ENCODE peak calls at places on chromosomes 11 and 22, in ten cellular contexts. V is left lung, U is A549, H is lower leg skin, N is upper lobe of right lung, D is GM10248, O is AG04450, Z is Calu3, C is retinal pigment epithelial cell, J is AG04449. K is an unnamed sample.

GRCh38 chr22:25062378-25063095 is 110.0 kb downstream of the KIAA1671 start:
- DNase-seq in V (no peak), U (no peak), C (no peak), D (no peak), H (no peak), Z (no peak), N (no peak), J (no peak), O (no peak), K (no peak)

GRCh38 chr11:76131142-76131541 is 75.2 kb downstream of the WNT11 start:
- DNase-seq in C (no peak), D (no peak), U (no peak), H (no peak), J (no peak), Z (no peak), O (no peak), N (no peak), V (no peak), K (no peak)

GRCh38 chr11:94794287-94795168 is 26.4 kb downstream of the AMOTL1 start:
- DNase-seq in C (peak; percentile 87), U (no peak), Z (peak; percentile 33), J (peak; percentile 91), N (peak; percentile 73), D (no peak), H (no peak), V (peak; percentile 52), O (peak; percentile 89), K (no peak)

GRCh38 chr22:44892803-44893730 is 116.7 kb downstream of the PHF21B start:
- DNase-seq in Z (no peak), U (no peak), O (no peak), D (no peak), C (no peak), V (no peak), N (peak; percentile 57), H (peak; percentile 68), J (no peak), K (no peak)

GRCh38 chr11:41301023-41301422 is 158.4 kb downstream of the LRRC4C start:
- DNase-seq in V (no peak), N (no peak), D (no peak), O (no peak), J (no peak), U (no peak), H (no peak), Z (no peak), C (peak; percentile 49), K (no peak)

GRCh38 chr22:47419239-47419638 is 656.8 kb downstream of the TBC1D22A start:
- DNase-seq in C (no peak), N (no peak), Z (no peak), H (no peak), O (no peak), J (no peak), V (no peak), U (no peak), D (no peak), K (no peak)

GRCh38 chr11:119589011-119589410 is 140.0 kb downstream of the NECTIN1 start:
- DNase-seq in H (no peak), J (no peak), O (no peak), C (no peak), V (no peak), N (no peak), D (no peak), Z (no peak), U (no peak), K (no peak)

GRCh38 chr11:39365809-39366436 is 2093.5 kb downstream of the LRRC4C start:
- DNase-seq in Z (no peak), J (no peak), D (no peak), C (no peak), N (no peak), U (no peak), V (no peak), O (no peak), H (no peak), K (no peak)

GRCh38 chr22:21448627-21449416 is 18.4 kb upstream of the TMEM191C start:
- DNase-seq in Z (no peak), J (no peak), U (no peak), V (no peak), C (no peak), N (peak; percentile 44), H (peak; percentile 79), D (no peak), O (no peak), K (peak; percentile 58)

GRCh38 chr22:40463727-40464126 is 93.3 kb downstream of the SGSM3 start:
- DNase-seq in H (no peak), C (no peak), O (no peak), D (peak; percentile 36), Z (no peak), U (no peak), N (no peak), J (no peak), V (no peak), K (no peak)

GRCh38 chr11:47860526-47860925 is 12.4 kb upstream of the NUP160 start:
- DNase-seq in D (no peak), C (no peak), N (no peak), Z (no peak), V (no peak), J (no peak), U (no peak), O (no peak), H (no peak), K (no peak)

GRCh38 chr11:47566166-47566546 is 757 bp downstream of the PTPMT1 start:
- DNase-seq in U (no peak), V (no peak), C (no peak), D (no peak), J (no peak), N (no peak), O (no peak), Z (no peak), H (peak; percentile 76), K (no peak)

GRCh38 chr11:126862664-126863247 is 137.8 kb downstream of the KIRREL3 start:
- DNase-seq in J (no peak), O (no peak), D (no peak), V (no peak), Z (no peak), H (no peak), C (no peak), N (no peak), U (no peak), K (peak; percentile 43)
- TF ChIP-seq CTCF in J (peak; percentile 2), O (no peak), D (no peak), V (no peak), Z (no peak), H (no peak), C (no peak), N (no peak), U (no peak), K (no peak)

DNA sequence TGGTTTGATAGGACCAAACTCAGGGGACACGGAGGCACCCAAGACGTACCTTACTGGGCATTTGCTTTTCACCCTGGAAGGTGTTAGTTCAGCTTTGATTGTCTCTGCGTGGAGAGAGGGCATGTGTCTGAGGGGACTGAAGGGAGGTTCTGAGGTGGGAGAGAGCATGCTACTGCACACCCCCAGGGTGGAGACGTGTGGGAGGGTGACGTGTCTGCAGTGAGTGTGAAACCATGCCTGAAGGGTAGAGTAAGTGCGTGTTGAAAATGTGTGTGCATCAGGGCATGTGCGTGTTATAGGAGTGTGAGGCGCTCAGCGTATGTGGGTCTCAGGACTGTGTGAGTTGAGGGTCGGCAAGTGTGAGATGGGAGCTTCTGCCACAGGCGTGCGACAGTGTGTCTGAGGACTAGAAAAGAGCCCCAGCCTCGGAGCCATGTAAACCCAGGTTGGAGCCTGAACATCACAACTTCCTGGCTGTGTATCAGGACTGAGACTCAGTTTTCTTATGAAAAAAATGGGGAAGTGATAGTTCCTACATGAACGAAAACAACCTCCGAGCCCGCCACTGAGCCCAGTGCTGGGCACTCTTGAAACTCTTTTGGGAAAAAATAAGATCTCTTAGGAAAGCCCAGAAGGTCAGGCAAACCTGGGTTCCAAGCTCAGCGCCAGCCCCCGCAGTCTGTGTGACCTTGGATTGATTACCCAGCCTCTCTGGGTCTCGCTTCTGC is 11.8 kb upstream of the KCNJ11 start:
- DNase-seq in U (no peak), Z (no peak), O (no peak), V (no peak), C (no peak), N (no peak), J (no peak), D (no peak), H (no peak), K (no peak)
- TF ChIP-seq CTCF in U (no peak), Z (no peak), O (no peak), V (no peak), C (no peak), N (no peak), J (no peak), D (no peak), H (no peak), K (no peak)

DNA sequence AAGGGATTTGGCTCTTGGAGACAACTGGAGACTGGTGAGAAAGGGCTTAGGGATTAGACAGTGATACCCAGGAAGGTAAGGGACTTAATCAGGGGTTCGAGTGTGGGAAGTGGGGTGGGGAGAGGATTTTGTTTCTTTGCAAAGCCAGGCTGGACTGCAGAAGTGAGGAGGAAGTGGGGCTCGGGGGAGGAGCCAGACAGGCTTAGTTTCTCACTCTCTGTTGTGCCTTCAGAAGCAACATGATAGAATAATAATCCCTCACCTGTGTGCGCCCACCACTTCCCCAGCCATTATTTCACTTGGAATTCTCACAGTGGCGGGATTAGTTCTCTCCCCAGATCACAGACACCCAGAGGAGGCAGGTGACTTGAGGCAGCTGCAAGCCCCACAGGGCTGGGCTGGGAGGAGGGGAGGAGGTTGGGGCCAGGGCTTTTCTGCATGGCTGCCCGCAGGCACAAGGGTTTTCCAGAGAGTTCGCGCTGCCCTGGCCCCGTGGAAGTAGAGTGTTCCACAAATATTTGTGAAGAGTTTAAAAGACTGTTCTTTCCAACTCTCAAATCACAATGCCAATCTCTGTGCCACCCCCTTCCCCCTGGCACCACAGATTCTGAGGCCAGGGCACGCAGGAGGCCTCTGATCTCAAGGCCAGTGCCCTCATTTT is 4.0 kb upstream of the SEC14L2 start:
- DNase-seq in U (no peak), Z (no peak), D (peak; percentile 62), H (no peak), V (peak; percentile 46), O (no peak), N (peak; percentile 74), J (no peak), C (peak; percentile 94), K (no peak)
- TF ChIP-seq CTCF in U (no peak), Z (no peak), D (no peak), H (no peak), V (no peak), O (no peak), N (no peak), J (no peak), C (no peak), K (no peak)

GRCh38 chr11:33778682-33779081 is 4.4 kb upstream of the FBXO3 start:
- DNase-seq in O (peak; percentile 59), J (peak; percentile 76), C (peak; percentile 31), D (no peak), N (no peak), U (no peak), V (no peak), Z (no peak), H (no peak), K (no peak)

GRCh38 chr11:33775064-33775807 is 916 bp upstream of the FBXO3 start:
- DNase-seq in O (no peak), U (no peak), H (no peak), V (no peak), J (no peak), C (no peak), N (no peak), Z (no peak), D (no peak), K (no peak)

GRCh38 chr11:33779849-33780528 is 5.7 kb upstream of the FBXO3 start:
- DNase-seq in Z (no peak), N (no peak), H (no peak), V (no peak), C (peak; percentile 42), O (peak; percentile 55), D (no peak), J (no peak), U (no peak), K (no peak)

GRCh38 chr11:33775832-33776231 is 1.5 kb upstream of the FBXO3 start:
- DNase-seq in J (no peak), U (no peak), C (no peak), O (no peak), N (no peak), H (no peak), Z (no peak), V (no peak), D (peak; percentile 26), K (no peak)

GRCh38 chr11:33777906-33778305 is 3.6 kb upstream of the FBXO3 start:
- DNase-seq in J (no peak), Z (no peak), U (no peak), H (no peak), D (no peak), C (no peak), N (no peak), V (no peak), O (no peak), K (no peak)
- TF ChIP-seq CTCF in J (no peak), Z (no peak), U (no peak), H (no peak), D (no peak), C (no peak), N (no peak), V (no peak), O (no peak), K (no peak)